ENCODE peak calls at places on chromosomes 1 and 21, in six cellular contexts. K, Q, O, S, U and R are unnamed samples.

GRCh38 chr1:211825990-211826389 is 4.6 kb downstream of the LPGAT1 start:
- DNase-seq in K (no peak), Q (no peak), O (no peak), S (no peak), U (peak; percentile 77), R (no peak)

GRCh38 chr1:30840904-30841598 is 67.5 kb downstream of the SDC3 start:
- DNase-seq in K (no peak), Q (no peak), O (no peak), S (no peak), U (peak; percentile 17), R (peak; percentile 48)

GRCh38 chr21:42545317-42545716 is 31.7 kb downstream of the SLC37A1 start:
- DNase-seq in K (no peak), Q (no peak), O (no peak), S (no peak), U (no peak), R (no peak)

GRCh38 chr1:187549540-187549939 is 720.8 kb downstream of the PLA2G4A start:
- DNase-seq in K (no peak), Q (no peak), O (no peak), S (no peak), U (no peak), R (no peak)

GRCh38 chr1:25009675-25010262 is 79.7 kb upstream of the RUNX3 start:
- DNase-seq in K (no peak), Q (no peak), O (no peak), S (no peak), U (no peak), R (no peak)

GRCh38 chr1:200415693-200416593 is 6.1 kb upstream of the ZNF281 start:
- DNase-seq in K (peak; percentile 58), Q (peak; percentile 79), O (no peak), S (no peak), U (peak; percentile 98), R (no peak)

GRCh38 chr1:47886141-47886540 is 111.0 kb downstream of the TRABD2B start:
- DNase-seq in K (no peak), Q (no peak), O (no peak), S (no peak), U (no peak), R (no peak)

GRCh38 chr1:36511804-36512798 is 29.4 kb upstream of the CSF3R start:
- DNase-seq in K (no peak), Q (no peak), O (no peak), S (no peak), U (no peak), R (no peak)

GRCh38 chr1:44808938-44809917 is 905 bp downstream of the BTBD19 start:
- DNase-seq in K (peak; percentile 84), Q (no peak), O (peak; percentile 74), S (no peak), U (peak; percentile 82), R (no peak)

GRCh38 chr1:15328785-15329480 is 80.8 kb upstream of the EFHD2 start:
- DNase-seq in K (peak; percentile 34), Q (peak; percentile 68), O (no peak), S (no peak), U (peak; percentile 64), R (no peak)

GRCh38 chr1:35390600-35391494 is 122.3 kb downstream of the ZMYM4 start:
- DNase-seq in K (no peak), Q (no peak), O (no peak), S (no peak), U (peak; percentile 26), R (no peak)

GRCh38 chr1:55775007-55775406 is 559.8 kb upstream of the USP24 start:
- DNase-seq in K (no peak), Q (no peak), O (no peak), S (no peak), U (no peak), R (no peak)

GRCh38 chr1:9369964-9370788 is 77.5 kb downstream of the SPSB1 start:
- DNase-seq in K (no peak), Q (no peak), O (no peak), S (no peak), U (no peak), R (no peak)

GRCh38 chr1:152410599-152410998 is 3.5 kb downstream of the CRNN start:
- DNase-seq in K (no peak), Q (peak; percentile 9), O (no peak), S (no peak), U (peak; percentile 1), R (no peak)

GRCh38 chr1:33055210-33055991 is 18.7 kb upstream of the AK2 start:
- DNase-seq in K (peak; percentile 66), Q (peak; percentile 64), O (no peak), S (peak; percentile 27), U (peak; percentile 87), R (peak; percentile 89)

GRCh38 chr1:154730986-154731489 is 123.1 kb upstream of the ADAR start:
- DNase-seq in K (no peak), Q (no peak), O (no peak), S (no peak), U (peak; percentile 57), R (peak; percentile 91)

GRCh38 chr1:89800718-89801117 is 20.1 kb upstream of the LRRC8D start:
- DNase-seq in K (no peak), Q (no peak), O (no peak), S (no peak), U (no peak), R (no peak)

GRCh38 chr1:227889863-227890405 is 57.8 kb downstream of the WNT9A start:
- DNase-seq in K (no peak), Q (peak; percentile 5), O (no peak), S (peak; percentile 8), U (no peak), R (no peak)

GRCh38 chr1:219085988-219086387 is 87.7 kb upstream of the LYPLAL1 start:
- DNase-seq in K (no peak), Q (no peak), O (no peak), S (no peak), U (peak; percentile 60), R (no peak)

GRCh38 chr1:46173361-46173856 is 1.5 kb upstream of the TSPAN1 start:
- DNase-seq in K (no peak), Q (no peak), O (no peak), S (no peak), U (peak; percentile 61), R (peak; percentile 50)
- TF ChIP-seq CTCF in K (no peak), Q (no peak), O (no peak), S (no peak), U (no peak), R (peak; percentile 20)

GRCh38 chr1:183898610-183899009 is 93.7 kb downstream of the RGL1 start:
- DNase-seq in K (no peak), Q (no peak), O (no peak), S (no peak), U (no peak), R (no peak)
- TF ChIP-seq CTCF in K (no peak), Q (no peak), O (no peak), S (no peak), U (no peak), R (no peak)

GRCh38 chr1:59714966-59715365 is 99.8 kb upstream of the HOOK1 start:
- DNase-seq in K (no peak), Q (no peak), O (no peak), S (no peak), U (no peak), R (no peak)

GRCh38 chr1:59718989-59719360 is 95.8 kb upstream of the HOOK1 start:
- DNase-seq in K (no peak), Q (no peak), O (no peak), S (no peak), U (no peak), R (no peak)

GRCh38 chr1:59720716-59721115 is 94.0 kb upstream of the HOOK1 start:
- DNase-seq in K (no peak), Q (no peak), O (no peak), S (no peak), U (no peak), R (no peak)

GRCh38 chr1:59716551-59717231 is 98.1 kb upstream of the HOOK1 start:
- DNase-seq in K (no peak), Q (no peak), O (no peak), S (no peak), U (no peak), R (no peak)

DNA sequence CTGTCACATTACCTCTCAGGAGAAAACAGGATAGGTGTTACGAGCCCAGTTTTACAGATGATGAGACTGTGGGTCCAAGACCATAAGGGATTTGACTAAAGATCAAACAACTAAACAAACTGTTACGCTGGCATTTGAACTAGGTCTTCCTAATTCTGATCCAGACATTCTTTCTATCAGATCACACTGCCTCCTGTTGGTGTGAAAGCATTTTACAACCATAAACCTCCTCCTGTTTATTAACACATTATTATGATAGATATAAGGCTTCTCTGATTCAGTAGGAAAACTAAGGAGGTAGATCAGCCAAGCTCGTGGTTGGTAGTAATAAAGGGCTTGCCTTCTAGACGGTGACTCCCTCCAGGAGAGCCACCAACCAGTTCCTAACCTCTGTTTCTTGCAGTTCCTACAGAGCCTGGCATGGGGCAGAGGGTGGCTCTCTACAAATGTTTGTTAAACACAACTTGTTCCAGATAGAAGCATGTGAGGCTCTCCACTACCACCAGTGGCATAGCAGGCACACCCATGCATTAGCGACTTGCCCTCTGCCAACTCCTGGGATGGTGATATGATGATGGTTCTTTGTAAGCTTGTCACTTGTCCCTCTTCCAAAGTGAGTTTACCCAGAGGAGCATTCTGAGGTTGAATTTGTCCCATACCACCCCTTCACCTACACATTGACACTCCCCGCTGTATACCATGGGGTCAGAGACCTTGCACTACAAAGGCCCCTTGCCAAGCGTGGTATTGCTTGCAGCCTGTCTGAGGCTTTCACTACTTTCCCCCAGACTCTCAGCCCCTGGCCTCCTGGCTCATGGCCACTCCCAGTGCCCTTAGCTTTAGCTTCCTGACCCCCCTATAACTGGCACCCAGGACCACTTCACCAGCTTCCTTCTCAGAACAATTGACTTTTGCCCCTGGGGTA is 96.4 kb upstream of the HOOK1 start:
- DNase-seq in K (no peak), Q (no peak), O (no peak), S (no peak), U (no peak), R (no peak)
- TF ChIP-seq CTCF in K (peak; percentile 45), Q (peak; percentile 5), O (peak; percentile 9), S (peak; percentile 57), U (peak; percentile 30), R (peak; percentile 29)

GRCh38 chr1:62131093-62131725 is 63.4 kb upstream of the L1TD1 start:
- DNase-seq in K (peak; percentile 74), Q (peak; percentile 33), O (no peak), S (peak; percentile 25), U (peak; percentile 61), R (peak; percentile 55)
- TF ChIP-seq CTCF in K (peak; percentile 94), Q (peak; percentile 68), O (peak; percentile 60), S (peak; percentile 76), U (peak; percentile 70), R (peak; percentile 83)

GRCh38 chr21:41069305-41069642 is 98.7 kb upstream of the BACE2 start:
- DNase-seq in K (no peak), Q (no peak), O (no peak), S (no peak), U (no peak), R (no peak)
- TF ChIP-seq CTCF in K (no peak), Q (no peak), O (peak; percentile 3), S (no peak), U (no peak), R (no peak)